ENCODE peak calls at places on chromosomes 16 and 17, in five cellular contexts. One of them, this sample, is unnamed.

GRCh38 chr16:75007443-75007842 is 8.6 kb downstream of the ZNRF1 start:
- DNase-seq in tibial nerve: no peak
- DNase-seq in H1: no peak
- DNase-seq in esophagus muscularis mucosa: no peak
- DNase-seq in transverse colon: no peak
- DNase-seq in this sample: no peak

GRCh38 chr17:83181991-83182619 is 102.7 kb downstream of the METRNL start:
- DNase-seq in tibial nerve: peak; percentile 3
- DNase-seq in H1: no peak
- DNase-seq in esophagus muscularis mucosa: peak; percentile 68
- DNase-seq in transverse colon: no peak
- DNase-seq in this sample: no peak

GRCh38 chr17:29089601-29090044 is 46.7 kb downstream of the PIPOX start:
- DNase-seq in tibial nerve: no peak
- DNase-seq in H1: no peak
- DNase-seq in esophagus muscularis mucosa: no peak
- DNase-seq in transverse colon: peak; percentile 23
- DNase-seq in this sample: no peak

GRCh38 chr17:17386143-17386800 is 83.1 kb downstream of the NT5M start:
- DNase-seq in tibial nerve: no peak
- DNase-seq in H1: no peak
- DNase-seq in esophagus muscularis mucosa: no peak
- DNase-seq in transverse colon: no peak
- DNase-seq in this sample: no peak

GRCh38 chr17:29840884-29841283 is 89.1 kb downstream of the SSH2 start:
- DNase-seq in tibial nerve: no peak
- DNase-seq in H1: no peak
- DNase-seq in esophagus muscularis mucosa: no peak
- DNase-seq in transverse colon: no peak
- DNase-seq in this sample: no peak

GRCh38 chr17:60959011-60959410 is 281.4 kb downstream of the BCAS3 start:
- DNase-seq in tibial nerve: no peak
- DNase-seq in H1: no peak
- DNase-seq in esophagus muscularis mucosa: no peak
- DNase-seq in transverse colon: no peak
- DNase-seq in this sample: no peak

GRCh38 chr16:58084635-58085034 is 44.5 kb downstream of the CFAP20 start:
- DNase-seq in tibial nerve: no peak
- DNase-seq in H1: no peak
- DNase-seq in esophagus muscularis mucosa: no peak
- DNase-seq in transverse colon: no peak
- DNase-seq in this sample: no peak

GRCh38 chr16:79847101-79847500 is 246.6 kb upstream of the MAF start:
- DNase-seq in tibial nerve: no peak
- DNase-seq in H1: no peak
- DNase-seq in esophagus muscularis mucosa: no peak
- DNase-seq in transverse colon: no peak
- DNase-seq in this sample: no peak

GRCh38 chr17:6641374-6641818 is 536 bp downstream of the TXNDC17 start:
- DNase-seq in tibial nerve: no peak
- DNase-seq in H1: peak; percentile 9
- DNase-seq in esophagus muscularis mucosa: no peak
- DNase-seq in transverse colon: no peak
- DNase-seq in this sample: no peak

GRCh38 chr16:12210925-12211869 is 234.7 kb downstream of the SNX29 start:
- DNase-seq in tibial nerve: no peak
- DNase-seq in H1: no peak
- DNase-seq in esophagus muscularis mucosa: no peak
- DNase-seq in transverse colon: no peak
- DNase-seq in this sample: no peak

GRCh38 chr16:19128454-19129210 is 14.9 kb downstream of the ITPRIPL2 start:
- DNase-seq in tibial nerve: no peak
- DNase-seq in H1: no peak
- DNase-seq in esophagus muscularis mucosa: no peak
- DNase-seq in transverse colon: no peak
- DNase-seq in this sample: no peak

GRCh38 chr17:30323262-30323894 is 10.5 kb downstream of the TMIGD1 start:
- DNase-seq in tibial nerve: no peak
- DNase-seq in H1: no peak
- DNase-seq in esophagus muscularis mucosa: no peak
- DNase-seq in transverse colon: peak; percentile 22
- DNase-seq in this sample: no peak

GRCh38 chr17:50192116-50192872 is 9.1 kb downstream of the COL1A1 start:
- DNase-seq in tibial nerve: no peak
- DNase-seq in H1: no peak
- DNase-seq in esophagus muscularis mucosa: no peak
- DNase-seq in transverse colon: no peak
- DNase-seq in this sample: no peak

GRCh38 chr16:57064995-57065394 is 27.4 kb upstream of the CPNE2 start:
- DNase-seq in tibial nerve: no peak
- DNase-seq in H1: no peak
- DNase-seq in esophagus muscularis mucosa: no peak
- DNase-seq in transverse colon: no peak
- DNase-seq in this sample: no peak

GRCh38 chr16:57061084-57061905 is 31.1 kb upstream of the CPNE2 start:
- DNase-seq in tibial nerve: peak; percentile 83
- DNase-seq in H1: no peak
- DNase-seq in esophagus muscularis mucosa: no peak
- DNase-seq in transverse colon: peak; percentile 35
- DNase-seq in this sample: peak; percentile 60

GRCh38 chr16:57058291-57058861 is 34.0 kb upstream of the CPNE2 start:
- DNase-seq in tibial nerve: no peak
- DNase-seq in H1: no peak
- DNase-seq in esophagus muscularis mucosa: no peak
- DNase-seq in transverse colon: no peak
- DNase-seq in this sample: no peak

GRCh38 chr16:57060323-57061083 is 31.9 kb upstream of the CPNE2 start:
- DNase-seq in tibial nerve: no peak
- DNase-seq in H1: no peak
- DNase-seq in esophagus muscularis mucosa: no peak
- DNase-seq in transverse colon: no peak
- DNase-seq in this sample: no peak

GRCh38 chr16:57062329-57062728 is 30.1 kb upstream of the CPNE2 start:
- DNase-seq in tibial nerve: no peak
- DNase-seq in H1: no peak
- DNase-seq in esophagus muscularis mucosa: no peak
- DNase-seq in transverse colon: no peak
- DNase-seq in this sample: no peak
- TF ChIP-seq EP300 in tibial nerve: peak; percentile 68
- TF ChIP-seq EP300 in H1: no peak
- TF ChIP-seq EP300 in esophagus muscularis mucosa: no peak
- TF ChIP-seq EP300 in transverse colon: no peak
- TF ChIP-seq EP300 in this sample: no peak

DNA sequence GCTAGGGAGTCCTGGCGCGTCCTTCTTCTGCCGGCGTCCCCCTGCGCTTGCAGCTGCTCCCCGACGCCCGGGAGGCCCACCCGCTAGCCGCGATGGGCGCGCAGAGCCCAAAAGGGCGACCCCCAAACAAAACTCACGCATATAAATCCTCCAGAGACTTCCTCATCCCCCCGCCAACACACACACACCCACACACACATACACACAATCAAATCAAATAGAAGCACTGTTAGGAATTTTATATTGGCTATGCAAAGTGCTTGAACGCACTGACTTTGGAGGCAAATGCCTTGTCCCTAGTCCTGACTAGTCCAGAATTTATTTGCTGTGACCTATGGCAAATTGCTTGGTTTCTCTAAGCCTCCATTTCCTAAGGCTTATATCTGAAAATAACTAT is 23.8 kb upstream of the CRYM start:
- DNase-seq in tibial nerve: no peak
- DNase-seq in H1: no peak
- DNase-seq in esophagus muscularis mucosa: no peak
- DNase-seq in transverse colon: no peak
- DNase-seq in this sample: no peak
- H3K27me3 ChIP-seq in tibial nerve: no peaks in the 10 kb centered on the region
- H3K27me3 ChIP-seq in H1: peaks cover 8% of the 10 kb centered on the region
- H3K27me3 ChIP-seq in esophagus muscularis mucosa: no peaks in the 10 kb centered on the region
- H3K27me3 ChIP-seq in transverse colon: no peaks in the 10 kb centered on the region
- H3K27me3 ChIP-seq in this sample: no peaks in the 10 kb centered on the region

GRCh38 chr17:39738568-39738901 is 797 bp downstream of the GRB7 start:
- DNase-seq in tibial nerve: no peak
- DNase-seq in H1: no peak
- DNase-seq in esophagus muscularis mucosa: no peak
- DNase-seq in transverse colon: peak; percentile 76
- DNase-seq in this sample: no peak

GRCh38 chr17:39739020-39739884 is 1.5 kb downstream of the GRB7 start:
- DNase-seq in tibial nerve: no peak
- DNase-seq in H1: no peak
- DNase-seq in esophagus muscularis mucosa: no peak
- DNase-seq in transverse colon: peak; percentile 91
- DNase-seq in this sample: no peak

GRCh38 chr17:39736319-39737165 is 1.2 kb upstream of the GRB7 start:
- DNase-seq in tibial nerve: no peak
- DNase-seq in H1: no peak
- DNase-seq in esophagus muscularis mucosa: no peak
- DNase-seq in transverse colon: no peak
- DNase-seq in this sample: no peak

GRCh38 chr17:39737331-39737760 is 392 bp upstream of the GRB7 start:
- DNase-seq in tibial nerve: no peak
- DNase-seq in H1: no peak
- DNase-seq in esophagus muscularis mucosa: no peak
- DNase-seq in transverse colon: no peak
- DNase-seq in this sample: no peak

DNA sequence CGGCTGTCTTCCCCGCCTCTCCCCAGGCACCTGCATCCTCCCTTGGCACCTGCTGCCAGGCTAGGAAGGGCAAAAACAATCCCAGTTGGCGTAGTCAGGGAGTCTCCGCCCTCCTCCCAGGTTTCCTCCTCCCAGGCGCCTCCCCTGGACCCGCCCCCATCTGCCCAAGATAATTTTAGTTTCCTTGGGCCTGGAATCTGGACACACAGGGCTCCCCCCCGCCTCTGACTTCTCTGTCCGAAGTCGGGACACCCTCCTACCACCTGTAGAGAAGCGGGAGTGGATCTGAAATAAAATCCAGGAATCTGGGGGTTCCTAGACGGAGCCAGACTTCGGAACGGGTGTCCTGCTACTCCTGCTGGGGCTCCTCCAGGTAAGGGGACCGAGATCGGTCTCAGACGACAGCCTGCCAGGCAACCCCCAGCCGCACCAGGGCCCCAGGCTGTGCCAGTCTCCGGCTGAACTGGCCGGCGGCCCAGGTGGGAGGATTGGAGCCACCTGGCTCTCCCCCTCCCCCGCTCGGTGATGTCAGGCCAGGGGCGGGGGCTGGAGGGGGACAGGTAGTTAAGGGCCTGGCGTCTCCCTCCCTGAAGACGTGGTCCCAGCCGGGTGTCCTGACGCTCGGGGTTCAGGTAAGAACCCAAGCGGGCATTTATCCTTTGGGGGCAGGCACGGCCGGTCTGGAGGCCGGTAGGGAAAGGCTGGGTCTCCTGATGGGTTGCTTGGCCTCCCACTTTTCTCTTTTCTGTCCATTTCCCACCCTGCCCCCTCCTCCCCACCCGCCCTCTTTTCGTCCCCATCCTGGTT is at the start of gene GRB7:
- DNase-seq in tibial nerve: no peak
- DNase-seq in H1: no peak
- DNase-seq in esophagus muscularis mucosa: no peak
- DNase-seq in transverse colon: peak; percentile 89
- DNase-seq in this sample: no peak
- H3K27ac ChIP-seq in tibial nerve: no peak within 1 kb of the TSS
- H3K27ac ChIP-seq in H1: peak within 1 kb of the TSS; percentile 73
- H3K27ac ChIP-seq in esophagus muscularis mucosa: no peak within 1 kb of the TSS
- H3K27ac ChIP-seq in transverse colon: peak within 1 kb of the TSS; percentile 83
- H3K27ac ChIP-seq in this sample: no peak within 1 kb of the TSS

GRCh38 chr16:3474136-3474779 is 21.0 kb downstream of the C16orf90 start:
- DNase-seq in tibial nerve: no peak
- DNase-seq in H1: no peak
- DNase-seq in esophagus muscularis mucosa: no peak
- DNase-seq in transverse colon: no peak
- DNase-seq in this sample: no peak

GRCh38 chr16:3470723-3471122 is 24.6 kb downstream of the C16orf90 start:
- DNase-seq in tibial nerve: no peak
- DNase-seq in H1: no peak
- DNase-seq in esophagus muscularis mucosa: no peak
- DNase-seq in transverse colon: no peak
- DNase-seq in this sample: no peak

GRCh38 chr16:3475604-3476375 is 19.5 kb downstream of the C16orf90 start:
- DNase-seq in tibial nerve: no peak
- DNase-seq in H1: no peak
- DNase-seq in esophagus muscularis mucosa: no peak
- DNase-seq in transverse colon: peak; percentile 77
- DNase-seq in this sample: no peak

GRCh38 chr16:3471518-3472176 is 23.6 kb downstream of the C16orf90 start:
- DNase-seq in tibial nerve: no peak
- DNase-seq in H1: no peak
- DNase-seq in esophagus muscularis mucosa: no peak
- DNase-seq in transverse colon: no peak
- DNase-seq in this sample: no peak

DNA sequence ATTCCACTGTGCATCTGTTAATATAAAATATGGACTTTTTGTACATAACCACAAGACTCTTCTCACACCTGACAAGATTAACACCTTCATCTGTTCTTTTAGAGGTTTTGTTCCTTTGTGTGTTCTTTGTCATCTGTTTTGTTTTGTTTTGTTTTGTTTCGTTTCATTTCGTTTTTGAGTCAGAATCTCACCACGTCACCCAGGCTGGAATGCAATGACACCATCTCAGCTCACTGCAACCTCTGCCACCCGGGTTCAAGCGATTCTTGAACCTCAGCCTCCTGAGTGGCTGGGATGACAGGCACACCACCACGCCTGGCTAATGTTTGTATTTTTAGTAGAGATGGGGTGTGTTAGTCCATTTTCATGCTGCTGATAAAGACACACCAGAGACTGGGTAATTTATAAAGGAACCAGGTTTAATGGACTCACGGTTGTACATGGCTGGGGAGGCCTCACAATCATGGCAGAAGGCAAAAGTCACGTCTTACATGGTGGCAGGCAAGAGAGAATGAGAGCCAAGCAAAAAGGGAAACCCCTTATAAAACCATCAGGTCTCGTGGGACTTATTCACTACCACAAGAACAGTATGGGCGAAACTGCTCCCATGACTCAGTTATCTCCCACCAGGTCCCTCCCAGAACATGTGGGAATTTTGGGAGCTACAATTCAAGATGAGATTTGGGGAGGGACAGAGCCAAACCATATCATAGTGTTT is 22.3 kb downstream of the C16orf90 start:
- DNase-seq in tibial nerve: no peak
- DNase-seq in H1: no peak
- DNase-seq in esophagus muscularis mucosa: no peak
- DNase-seq in transverse colon: no peak
- DNase-seq in this sample: no peak
- TF ChIP-seq EP300 in tibial nerve: no peak
- TF ChIP-seq EP300 in H1: no peak
- TF ChIP-seq EP300 in esophagus muscularis mucosa: no peak
- TF ChIP-seq EP300 in transverse colon: no peak
- TF ChIP-seq EP300 in this sample: no peak